ENCODE peak calls at places on chromosome 6, in five cellular contexts. B is GM20000, T is fibroblast of lung, U is AG09319, H is iris pigment epithelial cell. Z is an unnamed sample.
A peak's percentile ranks its signal among the peaks of the same experiment; 100 is the strongest.

GRCh38 chr6:37456126-37456525 is 23.1 kb downstream of the CMTR1 start:
- DNase-seq in B (no peak), H (peak; percentile 81), T (peak; percentile 59), U (no peak), Z (no peak)

GRCh38 chr6:106017454-106017853 is 68.7 kb upstream of the PRDM1 start:
- DNase-seq in B (no peak), T (no peak), U (no peak), H (no peak), Z (no peak)

GRCh38 chr6:74434165-74434564 is 738.2 kb downstream of the CD109 start:
- DNase-seq in U (no peak), T (no peak), B (no peak), H (no peak), Z (no peak)

GRCh38 chr6:7540595-7540994 is 876 bp upstream of the DSP start:
- DNase-seq in B (peak; percentile 24), T (no peak), U (no peak), H (no peak), Z (no peak)

GRCh38 chr6:71513036-71513435 is 224.4 kb downstream of the OGFRL1 start:
- DNase-seq in H (no peak), B (no peak), T (no peak), U (no peak), Z (no peak)

GRCh38 chr6:142357879-142358278 is 56.1 kb downstream of the ADGRG6 start:
- DNase-seq in H (no peak), T (no peak), U (no peak), B (no peak), Z (no peak)

GRCh38 chr6:53483423-53484353 is 61.2 kb downstream of the GCLC start:
- DNase-seq in U (no peak), H (peak; percentile 19), B (no peak), T (peak; percentile 27), Z (no peak)

GRCh38 chr6:95248501-95248900 is 328.8 kb upstream of the MANEA start:
- DNase-seq in U (no peak), H (peak; percentile 75), T (peak; percentile 74), B (no peak), Z (no peak)

GRCh38 chr6:21522773-21523490 is 70.6 kb upstream of the SOX4 start:
- DNase-seq in U (no peak), H (no peak), B (no peak), T (no peak), Z (peak; percentile 81)

GRCh38 chr6:110720066-110720465 is 95.2 kb downstream of the CDK19 start:
- DNase-seq in T (no peak), H (no peak), B (no peak), U (no peak), Z (no peak)

GRCh38 chr6:85506441-85507093 is 56.7 kb downstream of the NT5E start:
- DNase-seq in T (no peak), U (no peak), B (no peak), H (no peak), Z (no peak)

GRCh38 chr6:75852721-75853120 is 103.7 kb downstream of the MYO6 start:
- DNase-seq in T (peak; percentile 44), H (peak; percentile 83), B (no peak), U (no peak), Z (no peak)

GRCh38 chr6:117907600-117908245 is 659 bp downstream of the SLC35F1 start:
- DNase-seq in T (no peak), B (peak; percentile 49), H (no peak), U (no peak), Z (peak; percentile 47)

GRCh38 chr6:89131599-89131998 is 13.7 kb upstream of the SRSF12 start:
- DNase-seq in B (no peak), T (no peak), H (no peak), U (no peak), Z (no peak)

GRCh38 chr6:11614534-11615213 is 77.1 kb downstream of the TMEM170B start:
- DNase-seq in T (no peak), B (no peak), U (no peak), H (no peak), Z (no peak)

GRCh38 chr6:37306624-37307222 is 47.1 kb upstream of the RNF8 start:
- DNase-seq in U (no peak), T (no peak), B (no peak), H (no peak), Z (peak; percentile 41)

GRCh38 chr6:36817176-36817817 is 21.9 kb downstream of the CPNE5 start:
- DNase-seq in H (no peak), T (no peak), U (no peak), B (no peak), Z (no peak)

Z was measured in DMS79 treated with DMSO at 0.1 percent for 48 hours.